ENCODE peak calls at places on chromosomes 1 and 21, in nine cellular contexts. One of them, this sample, is unnamed.
A peak's percentile ranks its signal among the peaks of the same experiment; 100 is the strongest.

GRCh38 chr1:89832481-89833127 is 11.8 kb downstream of the LRRC8D start:
- DNase-seq in HCEC 1CT: no peak
- DNase-seq in brain microvascular endothelial cell: no peak
- DNase-seq in pulmonary artery endothelial cell: no peak
- DNase-seq in astrocyte: no peak
- DNase-seq in Peyer's patch: no peak
- DNase-seq in non-pigmented ciliary epithelial cell: no peak
- DNase-seq in AG20443: no peak
- DNase-seq in HEK293T: no peak
- DNase-seq in this sample: no peak

GRCh38 chr1:232718928-232719927 is 86.0 kb upstream of the MAP10 start:
- DNase-seq in brain microvascular endothelial cell: no peak
- DNase-seq in Peyer's patch: no peak
- DNase-seq in HCEC 1CT: no peak
- DNase-seq in AG20443: no peak
- DNase-seq in HEK293T: no peak
- DNase-seq in astrocyte: peak; percentile 62
- DNase-seq in non-pigmented ciliary epithelial cell: no peak
- DNase-seq in pulmonary artery endothelial cell: no peak
- DNase-seq in this sample: no peak

GRCh38 chr1:3052501-3052900 is 16.5 kb upstream of the PRDM16 start:
- DNase-seq in HCEC 1CT: no peak
- DNase-seq in non-pigmented ciliary epithelial cell: no peak
- DNase-seq in pulmonary artery endothelial cell: no peak
- DNase-seq in astrocyte: no peak
- DNase-seq in HEK293T: no peak
- DNase-seq in Peyer's patch: no peak
- DNase-seq in AG20443: no peak
- DNase-seq in brain microvascular endothelial cell: no peak
- DNase-seq in this sample: no peak

GRCh38 chr1:77018386-77019156 is 151.3 kb downstream of the ST6GALNAC5 start:
- DNase-seq in astrocyte: no peak
- DNase-seq in AG20443: no peak
- DNase-seq in Peyer's patch: no peak
- DNase-seq in brain microvascular endothelial cell: no peak
- DNase-seq in HEK293T: no peak
- DNase-seq in HCEC 1CT: no peak
- DNase-seq in non-pigmented ciliary epithelial cell: no peak
- DNase-seq in pulmonary artery endothelial cell: no peak
- DNase-seq in this sample: no peak

GRCh38 chr1:1213153-1213918 is 617 bp downstream of the TNFRSF4 start:
- DNase-seq in astrocyte: no peak
- DNase-seq in pulmonary artery endothelial cell: no peak
- DNase-seq in HEK293T: no peak
- DNase-seq in non-pigmented ciliary epithelial cell: no peak
- DNase-seq in brain microvascular endothelial cell: no peak
- DNase-seq in Peyer's patch: no peak
- DNase-seq in AG20443: no peak
- DNase-seq in HCEC 1CT: no peak
- DNase-seq in this sample: no peak

GRCh38 chr1:17233675-17234074 is 15.2 kb upstream of the PADI3 start:
- DNase-seq in HEK293T: no peak
- DNase-seq in non-pigmented ciliary epithelial cell: no peak
- DNase-seq in brain microvascular endothelial cell: peak; percentile 64
- DNase-seq in HCEC 1CT: peak; percentile 85
- DNase-seq in Peyer's patch: peak; percentile 79
- DNase-seq in AG20443: peak; percentile 93
- DNase-seq in pulmonary artery endothelial cell: peak; percentile 46
- DNase-seq in astrocyte: peak; percentile 91
- DNase-seq in this sample: peak; percentile 91

GRCh38 chr1:109466100-109466439 is 276 bp upstream of the SYPL2 start:
- DNase-seq in Peyer's patch: no peak
- DNase-seq in AG20443: no peak
- DNase-seq in pulmonary artery endothelial cell: no peak
- DNase-seq in astrocyte: no peak
- DNase-seq in non-pigmented ciliary epithelial cell: no peak
- DNase-seq in HEK293T: no peak
- DNase-seq in brain microvascular endothelial cell: no peak
- DNase-seq in HCEC 1CT: no peak
- DNase-seq in this sample: no peak

GRCh38 chr1:47764461-47765046 is 232.6 kb downstream of the TRABD2B start:
- DNase-seq in AG20443: no peak
- DNase-seq in HCEC 1CT: no peak
- DNase-seq in brain microvascular endothelial cell: no peak
- DNase-seq in astrocyte: no peak
- DNase-seq in pulmonary artery endothelial cell: no peak
- DNase-seq in HEK293T: no peak
- DNase-seq in non-pigmented ciliary epithelial cell: no peak
- DNase-seq in Peyer's patch: no peak
- DNase-seq in this sample: no peak

GRCh38 chr1:212760126-212760823 is 31.3 kb downstream of the NSL1 start:
- DNase-seq in astrocyte: no peak
- DNase-seq in HCEC 1CT: peak; percentile 33
- DNase-seq in HEK293T: peak; percentile 57
- DNase-seq in non-pigmented ciliary epithelial cell: no peak
- DNase-seq in pulmonary artery endothelial cell: no peak
- DNase-seq in brain microvascular endothelial cell: no peak
- DNase-seq in Peyer's patch: no peak
- DNase-seq in AG20443: peak; percentile 40
- DNase-seq in this sample: no peak

GRCh38 chr1:98981917-98982513 is 22.6 kb downstream of the PLPPR5 start:
- DNase-seq in non-pigmented ciliary epithelial cell: no peak
- DNase-seq in HEK293T: no peak
- DNase-seq in astrocyte: peak; percentile 30
- DNase-seq in Peyer's patch: no peak
- DNase-seq in AG20443: no peak
- DNase-seq in brain microvascular endothelial cell: no peak
- DNase-seq in HCEC 1CT: peak; percentile 68
- DNase-seq in pulmonary artery endothelial cell: no peak
- DNase-seq in this sample: no peak

GRCh38 chr1:201016211-201016651 is 7.3 kb downstream of the KIF21B start:
- DNase-seq in pulmonary artery endothelial cell: no peak
- DNase-seq in non-pigmented ciliary epithelial cell: no peak
- DNase-seq in HCEC 1CT: no peak
- DNase-seq in astrocyte: peak; percentile 29
- DNase-seq in HEK293T: peak; percentile 48
- DNase-seq in Peyer's patch: no peak
- DNase-seq in AG20443: no peak
- DNase-seq in brain microvascular endothelial cell: no peak
- DNase-seq in this sample: peak; percentile 40

GRCh38 chr1:149978547-149979023 is 31.9 kb downstream of the OTUD7B start:
- DNase-seq in HCEC 1CT: no peak
- DNase-seq in pulmonary artery endothelial cell: peak; percentile 5
- DNase-seq in brain microvascular endothelial cell: peak; percentile 14
- DNase-seq in astrocyte: no peak
- DNase-seq in Peyer's patch: no peak
- DNase-seq in AG20443: no peak
- DNase-seq in non-pigmented ciliary epithelial cell: no peak
- DNase-seq in HEK293T: peak; percentile 34
- DNase-seq in this sample: no peak

GRCh38 chr1:22696610-22697009 is 14.0 kb upstream of the EPHB2 start:
- DNase-seq in HEK293T: no peak
- DNase-seq in brain microvascular endothelial cell: no peak
- DNase-seq in astrocyte: no peak
- DNase-seq in non-pigmented ciliary epithelial cell: no peak
- DNase-seq in HCEC 1CT: no peak
- DNase-seq in Peyer's patch: no peak
- DNase-seq in AG20443: no peak
- DNase-seq in pulmonary artery endothelial cell: no peak
- DNase-seq in this sample: no peak

GRCh38 chr1:67570473-67571143 is 114.4 kb upstream of the GADD45A start:
- DNase-seq in Peyer's patch: no peak
- DNase-seq in HEK293T: no peak
- DNase-seq in brain microvascular endothelial cell: peak; percentile 92
- DNase-seq in pulmonary artery endothelial cell: peak; percentile 40
- DNase-seq in HCEC 1CT: peak; percentile 95
- DNase-seq in non-pigmented ciliary epithelial cell: peak; percentile 95
- DNase-seq in AG20443: peak; percentile 86
- DNase-seq in astrocyte: peak; percentile 98
- DNase-seq in this sample: peak; percentile 85

GRCh38 chr1:89987170-89987819 is 7.6 kb upstream of the ZNF326 start:
- DNase-seq in HEK293T: peak; percentile 71
- DNase-seq in Peyer's patch: no peak
- DNase-seq in astrocyte: no peak
- DNase-seq in brain microvascular endothelial cell: peak; percentile 69
- DNase-seq in non-pigmented ciliary epithelial cell: no peak
- DNase-seq in HCEC 1CT: peak; percentile 71
- DNase-seq in pulmonary artery endothelial cell: peak; percentile 47
- DNase-seq in AG20443: peak; percentile 73
- DNase-seq in this sample: peak; percentile 75

GRCh38 chr1:191690931-191691330 is 467.3 kb upstream of the RGS18 start:
- DNase-seq in AG20443: no peak
- DNase-seq in brain microvascular endothelial cell: no peak
- DNase-seq in pulmonary artery endothelial cell: no peak
- DNase-seq in astrocyte: no peak
- DNase-seq in HCEC 1CT: no peak
- DNase-seq in HEK293T: no peak
- DNase-seq in Peyer's patch: no peak
- DNase-seq in non-pigmented ciliary epithelial cell: no peak
- DNase-seq in this sample: no peak

GRCh38 chr1:34419662-34420061 is 243.0 kb downstream of the C1orf94 start:
- DNase-seq in pulmonary artery endothelial cell: no peak
- DNase-seq in AG20443: no peak
- DNase-seq in HEK293T: no peak
- DNase-seq in brain microvascular endothelial cell: no peak
- DNase-seq in HCEC 1CT: no peak
- DNase-seq in astrocyte: no peak
- DNase-seq in Peyer's patch: no peak
- DNase-seq in non-pigmented ciliary epithelial cell: no peak
- DNase-seq in this sample: no peak

GRCh38 chr1:54312874-54313316 is 93.3 kb downstream of the SSBP3 start:
- DNase-seq in HCEC 1CT: peak; percentile 54
- DNase-seq in astrocyte: peak; percentile 74
- DNase-seq in non-pigmented ciliary epithelial cell: peak; percentile 30
- DNase-seq in pulmonary artery endothelial cell: peak; percentile 45
- DNase-seq in HEK293T: no peak
- DNase-seq in brain microvascular endothelial cell: peak; percentile 59
- DNase-seq in AG20443: peak; percentile 78
- DNase-seq in Peyer's patch: no peak
- DNase-seq in this sample: peak; percentile 78

GRCh38 chr21:39483917-39484316 is 32.1 kb downstream of the SH3BGR start:
- DNase-seq in HCEC 1CT: no peak
- DNase-seq in non-pigmented ciliary epithelial cell: peak; percentile 51
- DNase-seq in HEK293T: no peak
- DNase-seq in Peyer's patch: no peak
- DNase-seq in AG20443: no peak
- DNase-seq in pulmonary artery endothelial cell: no peak
- DNase-seq in astrocyte: peak; percentile 70
- DNase-seq in brain microvascular endothelial cell: peak; percentile 54
- DNase-seq in this sample: no peak

GRCh38 chr1:17186216-17186894 is 18.6 kb upstream of the PADI1 start:
- DNase-seq in pulmonary artery endothelial cell: no peak
- DNase-seq in non-pigmented ciliary epithelial cell: no peak
- DNase-seq in AG20443: no peak
- DNase-seq in HEK293T: no peak
- DNase-seq in brain microvascular endothelial cell: no peak
- DNase-seq in astrocyte: no peak
- DNase-seq in Peyer's patch: no peak
- DNase-seq in HCEC 1CT: no peak
- DNase-seq in this sample: no peak

GRCh38 chr21:42841156-42841915 is 38.0 kb downstream of the WDR4 start:
- DNase-seq in brain microvascular endothelial cell: no peak
- DNase-seq in astrocyte: no peak
- DNase-seq in HCEC 1CT: no peak
- DNase-seq in pulmonary artery endothelial cell: no peak
- DNase-seq in AG20443: no peak
- DNase-seq in non-pigmented ciliary epithelial cell: no peak
- DNase-seq in HEK293T: no peak
- DNase-seq in Peyer's patch: peak; percentile 31
- DNase-seq in this sample: no peak

GRCh38 chr1:153441238-153441755 is 19.2 kb downstream of the S100A7 start:
- DNase-seq in AG20443: no peak
- DNase-seq in Peyer's patch: no peak
- DNase-seq in HEK293T: no peak
- DNase-seq in pulmonary artery endothelial cell: no peak
- DNase-seq in non-pigmented ciliary epithelial cell: no peak
- DNase-seq in HCEC 1CT: no peak
- DNase-seq in brain microvascular endothelial cell: no peak
- DNase-seq in astrocyte: no peak
- DNase-seq in this sample: no peak

GRCh38 chr1:77316966-77317365 is 35.1 kb downstream of the AK5 start:
- DNase-seq in pulmonary artery endothelial cell: no peak
- DNase-seq in brain microvascular endothelial cell: no peak
- DNase-seq in HEK293T: no peak
- DNase-seq in astrocyte: peak; percentile 13
- DNase-seq in HCEC 1CT: no peak
- DNase-seq in non-pigmented ciliary epithelial cell: no peak
- DNase-seq in AG20443: no peak
- DNase-seq in Peyer's patch: no peak
- DNase-seq in this sample: no peak

GRCh38 chr1:175129182-175129581 is 61.5 kb downstream of the TNN start:
- DNase-seq in brain microvascular endothelial cell: no peak
- DNase-seq in non-pigmented ciliary epithelial cell: no peak
- DNase-seq in HCEC 1CT: peak; percentile 3
- DNase-seq in HEK293T: no peak
- DNase-seq in AG20443: peak; percentile 74
- DNase-seq in Peyer's patch: no peak
- DNase-seq in astrocyte: peak; percentile 16
- DNase-seq in pulmonary artery endothelial cell: no peak
- DNase-seq in this sample: no peak

GRCh38 chr1:248810727-248811513 is 14.8 kb downstream of the SH3BP5L start:
- DNase-seq in AG20443: no peak
- DNase-seq in Peyer's patch: no peak
- DNase-seq in HCEC 1CT: no peak
- DNase-seq in non-pigmented ciliary epithelial cell: no peak
- DNase-seq in pulmonary artery endothelial cell: no peak
- DNase-seq in brain microvascular endothelial cell: no peak
- DNase-seq in astrocyte: no peak
- DNase-seq in HEK293T: no peak
- DNase-seq in this sample: peak; percentile 50

GRCh38 chr21:45450741-45451740 is 46.1 kb downstream of the COL18A1 start:
- DNase-seq in astrocyte: peak; percentile 23
- DNase-seq in pulmonary artery endothelial cell: no peak
- DNase-seq in AG20443: no peak
- DNase-seq in non-pigmented ciliary epithelial cell: no peak
- DNase-seq in HEK293T: no peak
- DNase-seq in brain microvascular endothelial cell: no peak
- DNase-seq in HCEC 1CT: no peak
- DNase-seq in Peyer's patch: no peak
- DNase-seq in this sample: no peak

GRCh38 chr1:100869996-100870395 is 24.6 kb downstream of the EXTL2 start:
- DNase-seq in pulmonary artery endothelial cell: no peak
- DNase-seq in AG20443: no peak
- DNase-seq in brain microvascular endothelial cell: no peak
- DNase-seq in Peyer's patch: no peak
- DNase-seq in HCEC 1CT: no peak
- DNase-seq in non-pigmented ciliary epithelial cell: no peak
- DNase-seq in astrocyte: no peak
- DNase-seq in HEK293T: no peak
- DNase-seq in this sample: no peak

GRCh38 chr1:2548068-2548589 is 8.0 kb upstream of the TNFRSF14 start:
- DNase-seq in Peyer's patch: peak; percentile 93
- DNase-seq in AG20443: peak; percentile 87
- DNase-seq in non-pigmented ciliary epithelial cell: no peak
- DNase-seq in astrocyte: peak; percentile 25
- DNase-seq in brain microvascular endothelial cell: no peak
- DNase-seq in HCEC 1CT: peak; percentile 41
- DNase-seq in pulmonary artery endothelial cell: no peak
- DNase-seq in HEK293T: peak; percentile 78
- DNase-seq in this sample: peak; percentile 91

GRCh38 chr1:173333581-173333980 is 126.5 kb upstream of the TNFSF4 start:
- DNase-seq in astrocyte: peak; percentile 71
- DNase-seq in non-pigmented ciliary epithelial cell: peak; percentile 54
- DNase-seq in brain microvascular endothelial cell: peak; percentile 76
- DNase-seq in HCEC 1CT: peak; percentile 54
- DNase-seq in Peyer's patch: no peak
- DNase-seq in HEK293T: no peak
- DNase-seq in pulmonary artery endothelial cell: no peak
- DNase-seq in AG20443: no peak
- DNase-seq in this sample: peak; percentile 6

GRCh38 chr1:30008372-30008997 is 714.9 kb downstream of the MATN1 start:
- DNase-seq in brain microvascular endothelial cell: no peak
- DNase-seq in Peyer's patch: no peak
- DNase-seq in astrocyte: no peak
- DNase-seq in HCEC 1CT: no peak
- DNase-seq in pulmonary artery endothelial cell: no peak
- DNase-seq in non-pigmented ciliary epithelial cell: no peak
- DNase-seq in AG20443: no peak
- DNase-seq in HEK293T: no peak
- DNase-seq in this sample: no peak

GRCh38 chr1:196355206-196355786 is 252.9 kb downstream of the KCNT2 start:
- DNase-seq in pulmonary artery endothelial cell: no peak
- DNase-seq in astrocyte: peak; percentile 8
- DNase-seq in brain microvascular endothelial cell: peak; percentile 36
- DNase-seq in AG20443: peak; percentile 23
- DNase-seq in Peyer's patch: no peak
- DNase-seq in non-pigmented ciliary epithelial cell: no peak
- DNase-seq in HCEC 1CT: peak; percentile 30
- DNase-seq in HEK293T: no peak
- DNase-seq in this sample: no peak